ENCODE peak calls at places on chromosomes 16 and 17, in four cellular contexts. C is GM23248, X is IMR-90, Q is HepG2. B is an unnamed sample. For H3K36me3, the result is how much of the 10 kb centered on the place peaks cover.

GRCh38 chr16:88977028-88977844 is at the start of gene CBFA2T3:
- DNase-seq in X (no peak), Q (no peak), C (no peak), B (peak)

GRCh38 chr17:74149597-74150427 is 53.7 kb upstream of the RPL38 start:
- DNase-seq in C (no peak), Q (no peak), X (no peak), B (peak)

GRCh38 chr17:80901319-80901718 is 90.3 kb upstream of the CHMP6 start:
- DNase-seq in Q (no peak), X (peak), C (no peak), B (no peak)

GRCh38 chr17:28178800-28179199 is 136.3 kb downstream of the NLK start:
- DNase-seq in C (peak), X (no peak), Q (no peak), B (no peak)

GRCh38 chr17:59779521-59779920 is 72.1 kb downstream of the VMP1 start:
- DNase-seq in C (no peak), Q (no peak), X (no peak), B (no peak)

GRCh38 chr16:88289549-88290344 is 93.0 kb upstream of the ZNF469 start:
- DNase-seq in C (peak), Q (no peak), X (no peak), B (no peak)

GRCh38 chr17:65594585-65594940 is 33.1 kb upstream of the AXIN2 start:
- DNase-seq in Q (no peak), C (peak), X (peak), B (no peak)

GRCh38 chr17:17719966-17720543 is 38.8 kb downstream of the RAI1 start:
- DNase-seq in X (no peak), Q (peak), C (no peak), B (no peak)

GRCh38 chr17:66441012-66441703 is 138.7 kb downstream of the PRKCA start:
- DNase-seq in C (peak), Q (no peak), X (no peak), B (no peak)

GRCh38 chr17:63534816-63535455 is 11.8 kb downstream of the KCNH6 start:
- DNase-seq in C (no peak), X (no peak), Q (no peak), B (no peak)

GRCh38 chr16:27985981-27986380 is 77.5 kb downstream of the GSG1L start:
- DNase-seq in Q (no peak), C (no peak), X (no peak), B (no peak)

GRCh38 chr16:56111100-56111499 is 80.2 kb upstream of the GNAO1 start:
- DNase-seq in Q (no peak), C (no peak), X (no peak), B (no peak)

GRCh38 chr16:8474576-8474975 is 115.7 kb downstream of the TMEM114 start:
- DNase-seq in C (no peak), Q (no peak), X (no peak), B (no peak)
- H3K27ac ChIP-seq in C (no peak), Q (no peak), X (no peak), B (no peak)

GRCh38 chr17:8728991-8729390 is 15.6 kb downstream of the CCDC42 start:
- DNase-seq in Q (no peak), C (no peak), X (no peak), B (no peak)

GRCh38 chr17:8726477-8726876 is 18.2 kb downstream of the CCDC42 start:
- DNase-seq in X (no peak), C (no peak), Q (no peak), B (no peak)

GRCh38 chr17:8728251-8728925 is 16.2 kb downstream of the CCDC42 start:
- DNase-seq in Q (no peak), X (no peak), C (peak), B (no peak)

GRCh38 chr17:8725881-8726280 is 18.8 kb downstream of the CCDC42 start:
- DNase-seq in C (no peak), X (no peak), Q (no peak), B (no peak)

DNA sequence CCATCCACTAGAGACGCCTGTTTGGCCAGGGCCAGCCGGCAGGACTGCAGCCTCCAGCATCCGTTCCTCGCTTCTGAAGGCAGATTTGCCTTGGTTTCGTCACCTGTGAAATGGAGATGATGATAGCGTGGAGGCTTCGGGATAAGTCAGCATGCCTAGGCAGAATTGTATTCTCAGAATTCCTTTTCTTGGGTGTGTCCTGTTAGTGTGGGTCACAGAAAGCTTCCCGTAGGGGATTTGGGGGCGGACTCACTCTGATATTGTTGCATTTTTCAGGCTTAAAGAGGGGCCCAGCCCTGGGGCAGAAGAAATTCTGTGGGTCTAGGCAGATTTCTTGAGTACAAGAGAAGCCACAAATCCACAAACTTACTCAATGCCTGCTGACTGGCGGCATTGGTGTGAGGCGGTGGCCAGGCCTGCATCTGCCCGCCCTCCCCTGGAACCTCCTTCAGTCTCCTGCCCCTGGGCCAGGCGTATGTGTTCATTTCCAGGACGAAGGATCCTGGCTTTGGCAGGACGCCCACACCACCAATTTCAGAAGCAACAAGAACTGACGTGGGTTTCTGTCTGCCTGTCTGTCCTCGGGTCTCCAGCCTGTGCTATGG is 17.6 kb downstream of the CCDC42 start:
- DNase-seq in X (no peak), Q (no peak), C (no peak), B (no peak)
- H3K36me3 ChIP-seq in X (under half), Q (under half), C (under half), B (under half)

GRCh38 chr16:3311496-3311895 is 6.2 kb downstream of the ZNF75A start:
- DNase-seq in Q (no peak), X (no peak), C (no peak), B (no peak)

GRCh38 chr16:3304370-3304769 is 860 bp downstream of the TIGD7 start:
- DNase-seq in Q (no peak), X (peak), C (peak), B (no peak)

GRCh38 chr16:3305109-3306068 is at the start of the genes TIGD7 and ZNF75A:
- DNase-seq in X (peak), C (peak), Q (no peak), B (peak)

DNA sequence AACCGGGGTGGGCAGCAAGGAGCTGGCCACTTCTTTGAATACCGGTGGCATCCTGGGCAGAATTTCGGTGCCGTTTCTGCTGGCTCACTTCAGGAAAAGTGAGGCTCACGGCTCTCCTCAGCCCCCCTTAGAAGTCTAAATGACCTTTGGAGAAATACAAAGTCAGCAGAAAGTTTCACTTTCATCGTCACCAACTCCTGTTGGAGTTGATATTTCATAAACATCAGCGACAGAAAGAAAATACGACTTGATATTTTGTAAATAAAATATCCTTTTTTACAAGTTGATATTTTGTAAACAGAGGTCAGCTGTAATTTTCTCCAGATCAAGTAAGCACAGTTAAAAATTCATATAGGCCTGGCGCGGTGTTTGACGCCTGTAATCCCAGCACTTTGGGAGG is 781 bp downstream of the ZNF75A start:
- DNase-seq in Q (no peak), C (no peak), X (no peak), B (no peak)
- H3K9ac ChIP-seq in Q (no peak), C (peak), X (peak), B (peak)

DNA sequence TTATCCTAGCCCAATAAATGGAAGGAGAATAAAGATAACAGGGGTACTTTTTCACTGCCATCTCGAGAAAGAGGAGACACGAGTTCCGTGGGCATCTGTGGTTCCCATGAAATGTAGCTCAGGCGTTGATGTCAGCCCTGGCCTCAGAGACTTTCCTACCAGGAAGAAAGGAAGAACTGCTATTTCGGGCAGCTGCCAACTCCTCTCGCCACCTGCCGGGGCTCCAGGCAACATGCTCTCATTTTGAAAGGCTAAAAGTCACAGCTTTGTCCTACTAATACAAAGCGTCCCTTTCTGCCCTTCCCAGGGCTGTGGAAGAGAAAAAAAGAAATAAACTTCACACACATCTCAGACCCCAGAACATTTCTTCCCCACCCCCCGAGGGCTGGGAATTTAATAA is 65.8 kb downstream of the DHRS7C start:
- DNase-seq in C (peak), Q (peak), X (no peak), B (no peak)
- H3K27ac ChIP-seq in C (no peak), Q (no peak), X (no peak), B (no peak)

B was measured in colonic mucosa.